ENCODE peak calls at places on chromosomes 12 and 14, in ten cellular contexts. K, G, Y, R, L, F, C, H, A and P are unnamed samples.
A peak's percentile ranks its signal among the peaks of the same experiment; 100 is the strongest.

GRCh38 chr12:80033457-80033856 is 65.9 kb upstream of the OTOGL start:
- DNase-seq in L (no peak), F (no peak), G (no peak), K (peak; percentile 55), Y (no peak), C (no peak), H (no peak), A (peak; percentile 74), R (peak; percentile 51), P (peak; percentile 44)

GRCh38 chr12:49824886-49825285 is 3.3 kb downstream of the NCKAP5L start:
- DNase-seq in Y (no peak), L (no peak), G (no peak), A (peak; percentile 53), H (no peak), F (no peak), C (no peak), R (peak; percentile 61), K (peak; percentile 59), P (peak; percentile 22)

GRCh38 chr12:49339464-49339861 is 2.5 kb upstream of the C1QL4 start:
- DNase-seq in A (no peak), L (peak; percentile 51), K (no peak), Y (peak; percentile 69), C (no peak), R (no peak), G (no peak), F (no peak), H (no peak), P (no peak)

GRCh38 chr12:65495233-65495632 is 216.8 kb downstream of the MSRB3 start:
- DNase-seq in Y (no peak), R (peak; percentile 69), G (no peak), F (no peak), A (peak; percentile 78), C (no peak), L (no peak), H (no peak), K (peak; percentile 48), P (peak; percentile 63)

GRCh38 chr14:69170848-69171247 is 17.9 kb upstream of the DCAF5 start:
- DNase-seq in K (no peak), Y (no peak), H (no peak), L (no peak), G (no peak), R (no peak), F (no peak), C (no peak), A (no peak), P (peak; percentile 34)

GRCh38 chr12:116160196-116160595 is 117.3 kb downstream of the MED13L start:
- DNase-seq in F (no peak), L (no peak), Y (no peak), C (no peak), H (no peak), G (no peak), K (peak; percentile 41), R (peak; percentile 95), A (no peak), P (peak; percentile 93)

GRCh38 chr12:114605918-114606317 is 78.1 kb downstream of the TBX3 start:
- DNase-seq in R (no peak), L (no peak), C (no peak), K (no peak), Y (no peak), H (no peak), F (no peak), A (no peak), G (no peak), P (no peak)

GRCh38 chr14:49972199-49972671 is 79.4 kb downstream of the ARF6 start:
- DNase-seq in F (no peak), A (peak; percentile 68), G (peak; percentile 35), H (no peak), K (peak; percentile 61), C (no peak), R (peak; percentile 84), L (no peak), Y (no peak), P (peak; percentile 82)

GRCh38 chr12:120199595-120200306 is 1.2 kb downstream of the RPLP0 start:
- DNase-seq in K (peak; percentile 96), H (no peak), G (no peak), Y (no peak), A (peak; percentile 76), R (peak; percentile 73), F (peak; percentile 56), L (no peak), C (no peak), P (peak; percentile 73)

GRCh38 chr12:120199025-120199424 is 1.9 kb downstream of the RPLP0 start:
- DNase-seq in F (no peak), K (no peak), R (no peak), A (no peak), H (no peak), G (no peak), C (no peak), L (no peak), Y (no peak), P (no peak)

GRCh38 chr12:120196363-120196762 is 1.8 kb upstream of the GCN1 start:
- DNase-seq in F (no peak), K (peak; percentile 28), C (no peak), R (no peak), G (no peak), A (no peak), Y (no peak), H (no peak), L (no peak), P (no peak)

GRCh38 chr12:120194534-120195395 is at the start of gene GCN1:
- DNase-seq in H (peak; percentile 86), C (peak; percentile 85), G (peak; percentile 87), L (peak; percentile 82), F (peak; percentile 86), Y (peak; percentile 83), R (peak; percentile 79), K (peak; percentile 86), A (peak; percentile 80), P (peak; percentile 82)

DNA sequence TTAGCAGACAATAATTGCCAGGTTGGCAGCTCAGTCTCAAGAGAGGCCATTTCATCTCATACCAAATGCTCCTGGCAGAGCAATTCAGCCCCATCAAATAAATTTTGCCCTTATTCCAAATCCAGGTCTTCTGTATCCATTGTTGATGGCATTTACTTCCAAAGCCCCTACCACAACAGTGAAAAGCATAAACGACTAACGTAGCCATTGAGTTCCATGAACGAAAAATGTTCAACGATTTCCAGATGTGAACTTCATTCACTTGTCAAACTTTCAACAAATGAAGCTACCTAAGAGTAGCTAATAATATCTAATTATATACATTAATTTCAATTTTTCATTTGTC is 3.0 kb upstream of the GCN1 start:
- DNase-seq in K (no peak), H (no peak), Y (no peak), L (no peak), C (no peak), F (no peak), R (no peak), A (no peak), G (no peak), P (no peak)
- H3K4me3 ChIP-seq in K (no peak overlapping the region), H (no peak overlapping the region), Y (peak overlapping the region; percentile 24), L (no peak overlapping the region), C (peak overlapping the region; percentile 84), F (no peak overlapping the region), R (no peak overlapping the region), A (no peak overlapping the region), G (no peak overlapping the region), P (no peak overlapping the region)

GRCh38 chr14:100106260-100106659 is 41.0 kb downstream of the EVL start:
- DNase-seq in C (peak; percentile 22), L (no peak), K (no peak), R (no peak), H (no peak), Y (no peak), F (no peak), A (no peak), G (no peak), P (no peak)

GRCh38 chr14:100105357-100106169 is 40.3 kb downstream of the EVL start:
- DNase-seq in F (no peak), L (no peak), C (no peak), H (no peak), G (no peak), K (no peak), R (no peak), Y (no peak), A (no peak), P (no peak)

GRCh38 chr14:100104006-100104352 is 38.8 kb downstream of the EVL start:
- DNase-seq in K (no peak), R (no peak), L (no peak), Y (no peak), A (no peak), F (no peak), H (no peak), G (no peak), C (no peak), P (no peak)

GRCh38 chr14:100103261-100104005 is 38.2 kb downstream of the EVL start:
- DNase-seq in K (peak; percentile 57), C (no peak), F (no peak), L (peak; percentile 37), H (peak; percentile 41), Y (no peak), A (peak; percentile 19), G (peak; percentile 59), R (no peak), P (no peak)

GRCh38 chr14:100104523-100105300 is 39.5 kb downstream of the EVL start:
- DNase-seq in F (no peak), G (no peak), H (no peak), A (peak; percentile 76), K (peak; percentile 79), L (no peak), R (peak; percentile 47), C (no peak), Y (peak; percentile 19), P (no peak)
- TF ChIP-seq CTCF in F (no peak), G (no peak), H (no peak), A (peak; percentile 27), K (peak; percentile 31), L (no peak), R (no peak), C (no peak), Y (peak; percentile 52), P (no peak)

GRCh38 chr14:24212924-24213865 is at the start of gene CHMP4A:
- DNase-seq in Y (peak; percentile 99), F (peak; percentile 95), R (peak; percentile 93), H (peak; percentile 97), A (peak; percentile 99), K (peak; percentile 99), L (peak; percentile 99), C (peak; percentile 88), G (peak; percentile 99), P (peak; percentile 98)

GRCh38 chr14:24211311-24211710 is 2.0 kb downstream of the CHMP4A start:
- DNase-seq in K (no peak), F (no peak), L (peak; percentile 22), G (no peak), A (no peak), H (no peak), R (no peak), Y (no peak), C (no peak), P (no peak)

GRCh38 chr14:24216345-24216699 is 456 bp upstream of the MDP1 start:
- DNase-seq in K (no peak), C (no peak), Y (no peak), R (no peak), G (no peak), L (no peak), F (no peak), A (no peak), H (no peak), P (no peak)

GRCh38 chr14:24215495-24216344 is at the start of gene MDP1:
- DNase-seq in K (peak; percentile 85), A (peak; percentile 89), G (peak; percentile 93), C (peak; percentile 75), L (peak; percentile 88), H (peak; percentile 87), R (peak; percentile 80), Y (peak; percentile 94), F (peak; percentile 82), P (peak; percentile 91)

DNA sequence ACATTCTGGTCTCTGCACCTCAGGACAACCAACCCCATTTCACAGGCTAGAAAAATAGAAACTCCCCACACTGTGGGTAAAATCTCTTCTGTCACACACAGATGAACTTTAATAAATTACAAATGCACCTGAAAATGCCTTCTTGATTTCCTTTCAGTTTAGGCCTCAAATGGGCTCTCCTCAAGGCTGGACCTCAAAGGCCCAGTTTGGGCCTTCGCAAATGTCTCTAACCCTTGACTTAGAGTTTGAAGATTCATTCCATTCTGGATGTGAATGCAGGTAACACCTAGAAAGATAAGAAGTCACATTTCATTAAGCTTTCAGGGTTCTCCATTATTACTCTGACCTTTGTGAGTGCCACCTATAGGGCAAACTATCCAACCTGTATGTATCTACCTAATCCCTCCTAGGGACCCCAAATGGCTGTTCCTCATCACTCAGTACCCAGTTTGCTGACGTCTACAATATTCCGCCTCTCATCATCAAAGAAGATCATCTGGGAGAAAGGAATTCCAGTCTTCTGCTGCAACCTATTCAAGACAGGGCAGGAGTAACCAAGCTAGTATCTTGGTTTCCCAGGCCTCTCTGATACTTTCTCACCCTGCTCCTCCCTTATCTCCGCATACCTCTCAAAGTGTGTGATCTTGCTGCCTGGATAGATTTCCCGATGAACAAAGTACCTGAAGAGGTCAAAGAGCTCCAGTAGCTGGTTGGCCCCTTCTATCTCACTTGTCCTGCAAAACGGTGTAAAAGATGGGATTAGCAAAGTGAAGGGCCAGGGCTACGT is 771 bp upstream of the CHMP4A start:
- DNase-seq in H (no peak), Y (no peak), F (no peak), G (no peak), K (no peak), C (no peak), A (no peak), R (no peak), L (no peak), P (no peak)
- H3K4me3 ChIP-seq in H (peak overlapping the region; percentile 86), Y (peak overlapping the region; percentile 83), F (peak overlapping the region; percentile 79), G (peak overlapping the region; percentile 89), K (peak overlapping the region; percentile 94), C (peak overlapping the region; percentile 85), A (peak overlapping the region; percentile 85), R (peak overlapping the region; percentile 69), L (no peak overlapping the region), P (peak overlapping the region; percentile 88)

DNA sequence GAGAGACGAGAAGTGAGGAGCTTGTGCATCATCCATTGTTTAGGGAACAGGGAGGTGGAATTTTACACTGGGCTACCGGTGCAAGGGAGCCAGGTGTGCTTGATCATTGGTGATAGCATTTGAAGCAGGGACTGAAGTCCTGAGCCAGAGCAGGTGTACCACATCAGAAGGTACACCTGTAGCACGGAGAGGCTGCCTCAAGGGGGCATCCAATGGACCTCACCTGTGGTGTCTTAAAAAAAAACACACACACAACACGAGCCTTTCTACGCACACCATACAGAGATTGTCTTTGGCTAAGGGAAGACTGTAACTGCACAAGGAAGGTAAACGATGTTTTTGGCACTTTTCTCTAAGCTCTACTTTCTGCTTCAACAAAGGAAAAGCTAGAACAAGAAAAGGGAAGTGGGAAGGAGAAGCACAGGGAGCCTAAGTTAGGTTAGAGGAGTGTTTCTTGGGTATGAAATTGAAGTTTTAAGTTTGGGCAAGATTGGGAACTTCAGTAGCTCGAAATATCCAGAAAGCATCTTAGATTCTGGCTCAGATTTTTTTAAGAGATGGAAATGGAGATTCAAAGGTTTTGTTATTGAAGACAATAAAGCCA is 334.3 kb upstream of the FBXO33 start:
- DNase-seq in C (no peak), F (no peak), G (no peak), K (no peak), L (no peak), A (no peak), Y (peak; percentile 60), H (no peak), R (no peak), P (no peak)
- TF ChIP-seq CTCF in C (no peak), F (no peak), G (no peak), K (no peak), L (no peak), A (no peak), Y (peak; percentile 54), H (no peak), R (no peak), P (no peak)